ENCODE peak calls at places on chromosomes 5 and 9, in nine cellular contexts. One of them, this sample, is unnamed.

GRCh38 chr9:101027246-101027645 is 1.3 kb upstream of the PLPPR1 start:
- DNase-seq in SJSA1: no peak
- DNase-seq in endodermal cell: no peak
- DNase-seq in cardiac fibroblast: no peak
- DNase-seq in kidney: no peak
- DNase-seq in GM23248: no peak
- DNase-seq in GM12865: no peak
- DNase-seq in PC-9: no peak
- DNase-seq in heart right ventricle: no peak
- DNase-seq in this sample: no peak

GRCh38 chr9:82565188-82565966 is 497.6 kb downstream of the RASEF start:
- DNase-seq in kidney: no peak
- DNase-seq in SJSA1: no peak
- DNase-seq in PC-9: no peak
- DNase-seq in endodermal cell: no peak
- DNase-seq in GM12865: no peak
- DNase-seq in heart right ventricle: peak
- DNase-seq in cardiac fibroblast: no peak
- DNase-seq in GM23248: no peak
- DNase-seq in this sample: no peak

GRCh38 chr5:172044631-172045314 is 38.3 kb upstream of the FBXW11 start:
- DNase-seq in cardiac fibroblast: no peak
- DNase-seq in PC-9: no peak
- DNase-seq in kidney: no peak
- DNase-seq in endodermal cell: peak
- DNase-seq in heart right ventricle: no peak
- DNase-seq in GM12865: no peak
- DNase-seq in SJSA1: no peak
- DNase-seq in GM23248: no peak
- DNase-seq in this sample: peak

GRCh38 chr9:89541798-89542197 is 43.9 kb upstream of the SEMA4D start:
- DNase-seq in endodermal cell: peak
- DNase-seq in SJSA1: no peak
- DNase-seq in PC-9: no peak
- DNase-seq in heart right ventricle: no peak
- DNase-seq in cardiac fibroblast: no peak
- DNase-seq in GM23248: no peak
- DNase-seq in GM12865: peak
- DNase-seq in kidney: no peak
- DNase-seq in this sample: peak

GRCh38 chr9:16236326-16236725 is 634.1 kb downstream of the BNC2 start:
- DNase-seq in SJSA1: no peak
- DNase-seq in cardiac fibroblast: peak
- DNase-seq in GM23248: peak
- DNase-seq in GM12865: no peak
- DNase-seq in endodermal cell: no peak
- DNase-seq in kidney: no peak
- DNase-seq in heart right ventricle: no peak
- DNase-seq in PC-9: no peak
- DNase-seq in this sample: no peak

GRCh38 chr5:9453480-9454011 is 92.3 kb downstream of the SEMA5A start:
- DNase-seq in kidney: no peak
- DNase-seq in SJSA1: no peak
- DNase-seq in cardiac fibroblast: no peak
- DNase-seq in GM12865: no peak
- DNase-seq in PC-9: no peak
- DNase-seq in endodermal cell: no peak
- DNase-seq in GM23248: no peak
- DNase-seq in heart right ventricle: no peak
- DNase-seq in this sample: no peak

GRCh38 chr9:98801969-98802371 is 5.5 kb upstream of the GALNT12 start:
- DNase-seq in GM23248: peak
- DNase-seq in endodermal cell: no peak
- DNase-seq in heart right ventricle: no peak
- DNase-seq in SJSA1: no peak
- DNase-seq in cardiac fibroblast: no peak
- DNase-seq in PC-9: peak
- DNase-seq in GM12865: no peak
- DNase-seq in kidney: no peak
- DNase-seq in this sample: no peak

GRCh38 chr5:128532127-128532526 is 5.9 kb downstream of the FBN2 start:
- DNase-seq in endodermal cell: peak
- DNase-seq in heart right ventricle: no peak
- DNase-seq in kidney: no peak
- DNase-seq in GM12865: no peak
- DNase-seq in cardiac fibroblast: no peak
- DNase-seq in SJSA1: no peak
- DNase-seq in PC-9: no peak
- DNase-seq in GM23248: no peak
- DNase-seq in this sample: no peak

GRCh38 chr5:2515180-2515809 is 236.2 kb downstream of the IRX2 start:
- DNase-seq in endodermal cell: no peak
- DNase-seq in SJSA1: peak
- DNase-seq in heart right ventricle: no peak
- DNase-seq in PC-9: no peak
- DNase-seq in kidney: no peak
- DNase-seq in GM23248: no peak
- DNase-seq in GM12865: no peak
- DNase-seq in cardiac fibroblast: no peak
- DNase-seq in this sample: peak

GRCh38 chr5:94992325-94992724 is 292.6 kb downstream of the MCTP1 start:
- DNase-seq in SJSA1: no peak
- DNase-seq in endodermal cell: no peak
- DNase-seq in cardiac fibroblast: no peak
- DNase-seq in PC-9: no peak
- DNase-seq in GM12865: peak
- DNase-seq in kidney: no peak
- DNase-seq in GM23248: no peak
- DNase-seq in heart right ventricle: no peak
- DNase-seq in this sample: no peak

GRCh38 chr5:173733065-173733824 is 116.8 kb upstream of the BOD1 start:
- DNase-seq in PC-9: no peak
- DNase-seq in endodermal cell: no peak
- DNase-seq in heart right ventricle: no peak
- DNase-seq in GM12865: peak
- DNase-seq in cardiac fibroblast: no peak
- DNase-seq in GM23248: no peak
- DNase-seq in SJSA1: no peak
- DNase-seq in kidney: no peak
- DNase-seq in this sample: no peak

GRCh38 chr9:108664309-108665255 is 191.2 kb downstream of the ACTL7B start:
- DNase-seq in SJSA1: no peak
- DNase-seq in GM12865: no peak
- DNase-seq in GM23248: peak
- DNase-seq in cardiac fibroblast: no peak
- DNase-seq in kidney: no peak
- DNase-seq in endodermal cell: no peak
- DNase-seq in PC-9: no peak
- DNase-seq in heart right ventricle: no peak
- DNase-seq in this sample: no peak

GRCh38 chr9:108665856-108666784 is 189.7 kb downstream of the ACTL7B start:
- DNase-seq in heart right ventricle: no peak
- DNase-seq in GM12865: no peak
- DNase-seq in GM23248: peak
- DNase-seq in PC-9: no peak
- DNase-seq in endodermal cell: no peak
- DNase-seq in cardiac fibroblast: no peak
- DNase-seq in SJSA1: no peak
- DNase-seq in kidney: no peak
- DNase-seq in this sample: no peak

GRCh38 chr9:108662090-108662875 is 193.5 kb downstream of the ACTL7B start:
- DNase-seq in heart right ventricle: no peak
- DNase-seq in GM12865: no peak
- DNase-seq in PC-9: no peak
- DNase-seq in SJSA1: no peak
- DNase-seq in kidney: no peak
- DNase-seq in cardiac fibroblast: peak
- DNase-seq in endodermal cell: no peak
- DNase-seq in GM23248: peak
- DNase-seq in this sample: peak

GRCh38 chr9:108663381-108663876 is 192.4 kb downstream of the ACTL7B start:
- DNase-seq in cardiac fibroblast: no peak
- DNase-seq in SJSA1: no peak
- DNase-seq in GM12865: no peak
- DNase-seq in heart right ventricle: no peak
- DNase-seq in kidney: no peak
- DNase-seq in GM23248: peak
- DNase-seq in endodermal cell: no peak
- DNase-seq in PC-9: no peak
- DNase-seq in this sample: peak

GRCh38 chr9:108662935-108663334 is 192.9 kb downstream of the ACTL7B start:
- DNase-seq in endodermal cell: no peak
- DNase-seq in cardiac fibroblast: no peak
- DNase-seq in GM12865: no peak
- DNase-seq in heart right ventricle: no peak
- DNase-seq in GM23248: peak
- DNase-seq in SJSA1: no peak
- DNase-seq in kidney: no peak
- DNase-seq in PC-9: no peak
- DNase-seq in this sample: peak
- H3K4me3 ChIP-seq in endodermal cell: no peak
- H3K4me3 ChIP-seq in cardiac fibroblast: no peak
- H3K4me3 ChIP-seq in GM12865: no peak
- H3K4me3 ChIP-seq in heart right ventricle: no peak
- H3K4me3 ChIP-seq in GM23248: no peak
- H3K4me3 ChIP-seq in SJSA1: no peak
- H3K4me3 ChIP-seq in kidney: no peak
- H3K4me3 ChIP-seq in PC-9: no peak
- H3K4me3 ChIP-seq in this sample: no peak

GRCh38 chr9:127874301-127875216 is 2.9 kb downstream of the AK1 start:
- DNase-seq in PC-9: no peak
- DNase-seq in heart right ventricle: no peak
- DNase-seq in GM23248: peak
- DNase-seq in cardiac fibroblast: no peak
- DNase-seq in GM12865: no peak
- DNase-seq in kidney: no peak
- DNase-seq in endodermal cell: no peak
- DNase-seq in SJSA1: no peak
- DNase-seq in this sample: no peak
- H3K4me3 ChIP-seq in PC-9: no peak
- H3K4me3 ChIP-seq in heart right ventricle: no peak
- H3K4me3 ChIP-seq in GM23248: no peak
- H3K4me3 ChIP-seq in cardiac fibroblast: no peak
- H3K4me3 ChIP-seq in GM12865: no peak
- H3K4me3 ChIP-seq in kidney: no peak
- H3K4me3 ChIP-seq in endodermal cell: no peak
- H3K4me3 ChIP-seq in SJSA1: no peak
- H3K4me3 ChIP-seq in this sample: peak

DNA sequence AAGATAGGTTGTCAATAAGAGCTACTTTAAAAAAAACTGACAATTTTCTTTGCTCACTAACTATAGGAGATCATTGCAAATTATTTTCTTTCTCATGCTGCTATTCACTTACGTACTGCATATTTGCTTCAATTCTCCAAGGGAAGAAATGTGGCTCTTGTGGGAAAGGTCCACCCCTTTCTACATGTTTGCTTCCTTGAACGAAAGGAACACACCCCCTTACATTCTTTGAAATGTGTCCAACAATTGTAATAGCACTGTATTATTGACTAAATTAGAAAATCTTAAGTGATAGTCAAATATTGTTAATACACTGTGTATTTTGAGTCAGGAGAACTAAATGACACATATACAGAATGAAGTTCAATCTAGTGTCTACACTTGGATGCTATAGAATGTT is 5.2 kb downstream of the MEF2C start:
- DNase-seq in endodermal cell: no peak
- DNase-seq in GM12865: no peak
- DNase-seq in GM23248: no peak
- DNase-seq in cardiac fibroblast: peak
- DNase-seq in SJSA1: no peak
- DNase-seq in PC-9: no peak
- DNase-seq in heart right ventricle: no peak
- DNase-seq in kidney: no peak
- DNase-seq in this sample: no peak
- H3K4me3 ChIP-seq in endodermal cell: no peak
- H3K4me3 ChIP-seq in GM12865: peak
- H3K4me3 ChIP-seq in GM23248: no peak
- H3K4me3 ChIP-seq in cardiac fibroblast: no peak
- H3K4me3 ChIP-seq in SJSA1: no peak
- H3K4me3 ChIP-seq in PC-9: no peak
- H3K4me3 ChIP-seq in heart right ventricle: peak
- H3K4me3 ChIP-seq in kidney: no peak
- H3K4me3 ChIP-seq in this sample: peak

GRCh38 chr9:219670-220365 is 5.2 kb downstream of the DOCK8 start:
- DNase-seq in cardiac fibroblast: no peak
- DNase-seq in SJSA1: no peak
- DNase-seq in PC-9: no peak
- DNase-seq in GM23248: no peak
- DNase-seq in GM12865: no peak
- DNase-seq in endodermal cell: no peak
- DNase-seq in heart right ventricle: no peak
- DNase-seq in kidney: no peak
- DNase-seq in this sample: no peak

GRCh38 chr9:227882-228281 is 13.2 kb downstream of the DOCK8 start:
- DNase-seq in GM23248: no peak
- DNase-seq in GM12865: no peak
- DNase-seq in cardiac fibroblast: no peak
- DNase-seq in heart right ventricle: no peak
- DNase-seq in endodermal cell: no peak
- DNase-seq in PC-9: no peak
- DNase-seq in SJSA1: no peak
- DNase-seq in kidney: no peak
- DNase-seq in this sample: no peak

GRCh38 chr9:224540-225520 is 10.2 kb downstream of the DOCK8 start:
- DNase-seq in cardiac fibroblast: no peak
- DNase-seq in GM12865: peak
- DNase-seq in SJSA1: no peak
- DNase-seq in heart right ventricle: no peak
- DNase-seq in kidney: no peak
- DNase-seq in endodermal cell: no peak
- DNase-seq in PC-9: peak
- DNase-seq in GM23248: peak
- DNase-seq in this sample: no peak

GRCh38 chr9:223167-223566 is 8.5 kb downstream of the DOCK8 start:
- DNase-seq in PC-9: no peak
- DNase-seq in kidney: no peak
- DNase-seq in GM12865: no peak
- DNase-seq in GM23248: no peak
- DNase-seq in heart right ventricle: no peak
- DNase-seq in cardiac fibroblast: no peak
- DNase-seq in endodermal cell: peak
- DNase-seq in SJSA1: no peak
- DNase-seq in this sample: no peak

DNA sequence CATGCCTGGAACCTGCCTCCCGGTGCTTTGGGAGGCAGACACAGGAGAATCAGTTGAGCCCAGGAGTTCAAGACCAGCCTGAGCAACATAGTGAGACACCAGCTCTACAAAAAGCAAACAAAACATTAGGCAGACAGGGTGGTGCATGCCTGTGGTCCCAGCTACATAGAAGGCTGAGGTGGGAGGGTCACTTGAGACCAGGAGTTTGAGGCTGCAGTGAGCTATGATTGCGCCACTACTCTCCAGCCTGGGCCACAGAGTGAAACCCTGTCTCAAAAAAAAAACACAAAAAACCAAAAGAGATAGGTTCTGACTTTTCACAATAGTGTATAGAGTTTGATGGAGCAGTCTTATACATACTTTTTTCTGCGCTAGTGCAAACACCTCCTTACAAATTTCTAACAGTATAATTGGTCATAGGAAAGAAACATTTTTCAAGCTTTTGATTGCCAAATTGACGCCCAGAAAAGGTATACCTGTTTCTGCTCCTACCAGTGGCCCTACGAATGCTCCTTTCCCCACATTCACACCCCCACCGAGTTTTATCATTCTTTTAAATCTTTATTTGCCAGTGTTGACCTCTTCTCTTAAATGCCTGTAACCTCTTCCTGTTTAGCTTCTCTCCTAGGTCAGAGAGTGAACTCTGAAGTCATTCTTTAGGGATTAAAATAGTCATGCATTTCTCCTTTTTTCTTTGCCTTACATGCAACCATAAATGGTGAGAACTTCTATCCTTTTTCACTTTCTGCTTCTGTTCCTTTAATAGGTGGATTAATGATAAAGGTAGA is 7.5 kb downstream of the DOCK8 start:
- DNase-seq in GM12865: no peak
- DNase-seq in endodermal cell: no peak
- DNase-seq in SJSA1: no peak
- DNase-seq in GM23248: no peak
- DNase-seq in cardiac fibroblast: no peak
- DNase-seq in heart right ventricle: no peak
- DNase-seq in kidney: no peak
- DNase-seq in PC-9: peak
- DNase-seq in this sample: no peak
- H3K4me3 ChIP-seq in GM12865: no peak
- H3K4me3 ChIP-seq in endodermal cell: no peak
- H3K4me3 ChIP-seq in SJSA1: no peak
- H3K4me3 ChIP-seq in GM23248: no peak
- H3K4me3 ChIP-seq in cardiac fibroblast: no peak
- H3K4me3 ChIP-seq in heart right ventricle: no peak
- H3K4me3 ChIP-seq in kidney: no peak
- H3K4me3 ChIP-seq in PC-9: no peak
- H3K4me3 ChIP-seq in this sample: no peak